ENCODE peak calls at places on chromosomes 1 and 21, in seven cellular contexts. One of them, this sample, is unnamed.

GRCh38 chr1:198054510-198054909 is 102.3 kb upstream of the NEK7 start:
- DNase-seq in IMR-90: no peak
- DNase-seq in H9: no peak
- DNase-seq in mesendoderm: no peak
- DNase-seq in H1: no peak
- DNase-seq in neuronal stem cell: no peak
- DNase-seq in mesenchymal stem cell: no peak
- DNase-seq in this sample: no peak

GRCh38 chr1:197731449-197731848 is 43.8 kb downstream of the DENND1B start:
- DNase-seq in IMR-90: no peak
- DNase-seq in H9: no peak
- DNase-seq in mesendoderm: no peak
- DNase-seq in H1: no peak
- DNase-seq in neuronal stem cell: no peak
- DNase-seq in mesenchymal stem cell: no peak
- DNase-seq in this sample: peak; percentile 48

GRCh38 chr1:110347182-110347893 is 8.2 kb downstream of the RBM15 start:
- DNase-seq in IMR-90: no peak
- DNase-seq in H9: no peak
- DNase-seq in mesendoderm: peak; percentile 44
- DNase-seq in H1: no peak
- DNase-seq in neuronal stem cell: no peak
- DNase-seq in mesenchymal stem cell: no peak
- DNase-seq in this sample: peak; percentile 8

GRCh38 chr1:236795757-236796719 is 946 bp downstream of the MTR start:
- DNase-seq in IMR-90: peak; percentile 62
- DNase-seq in H9: no peak
- DNase-seq in mesendoderm: peak; percentile 18
- DNase-seq in H1: no peak
- DNase-seq in neuronal stem cell: no peak
- DNase-seq in mesenchymal stem cell: peak; percentile 71
- DNase-seq in this sample: peak; percentile 73

GRCh38 chr1:168439451-168440375 is 104.1 kb downstream of the XCL2 start:
- DNase-seq in IMR-90: peak; percentile 84
- DNase-seq in H9: peak; percentile 87
- DNase-seq in mesendoderm: peak; percentile 93
- DNase-seq in H1: peak; percentile 61
- DNase-seq in neuronal stem cell: peak; percentile 79
- DNase-seq in mesenchymal stem cell: peak; percentile 84
- DNase-seq in this sample: peak; percentile 64

GRCh38 chr1:95232646-95233320 is 1.2 kb upstream of the RWDD3 start:
- DNase-seq in IMR-90: peak; percentile 61
- DNase-seq in H9: no peak
- DNase-seq in mesendoderm: peak; percentile 16
- DNase-seq in H1: no peak
- DNase-seq in neuronal stem cell: no peak
- DNase-seq in mesenchymal stem cell: no peak
- DNase-seq in this sample: no peak

GRCh38 chr1:1264868-1265272 is 8.8 kb downstream of the UBE2J2 start:
- DNase-seq in IMR-90: peak; percentile 100
- DNase-seq in H9: peak; percentile 70
- DNase-seq in mesendoderm: peak; percentile 65
- DNase-seq in H1: no peak
- DNase-seq in neuronal stem cell: no peak
- DNase-seq in mesenchymal stem cell: peak; percentile 100
- DNase-seq in this sample: peak; percentile 61

GRCh38 chr1:184992271-184992670 is 18.0 kb upstream of the NIBAN1 start:
- DNase-seq in IMR-90: no peak
- DNase-seq in H9: no peak
- DNase-seq in mesendoderm: no peak
- DNase-seq in H1: no peak
- DNase-seq in neuronal stem cell: no peak
- DNase-seq in mesenchymal stem cell: no peak
- DNase-seq in this sample: no peak

GRCh38 chr1:63773815-63774616 is at the start of gene ROR1:
- DNase-seq in IMR-90: peak; percentile 76
- DNase-seq in H9: peak; percentile 93
- DNase-seq in mesendoderm: peak; percentile 94
- DNase-seq in H1: peak; percentile 60
- DNase-seq in neuronal stem cell: peak; percentile 85
- DNase-seq in mesenchymal stem cell: peak; percentile 90
- DNase-seq in this sample: peak; percentile 77

GRCh38 chr21:42918291-42918690 is 7.1 kb downstream of the ERVH48-1 start:
- DNase-seq in IMR-90: no peak
- DNase-seq in H9: no peak
- DNase-seq in mesendoderm: no peak
- DNase-seq in H1: no peak
- DNase-seq in neuronal stem cell: no peak
- DNase-seq in mesenchymal stem cell: no peak
- DNase-seq in this sample: no peak
- H3K4ac ChIP-seq in IMR-90: no peak overlapping the region
- H3K4ac ChIP-seq in H9: no peak overlapping the region
- H3K4ac ChIP-seq in mesendoderm: no peak overlapping the region
- H3K4ac ChIP-seq in H1: no peak overlapping the region
- H3K4ac ChIP-seq in neuronal stem cell: no peak overlapping the region
- H3K4ac ChIP-seq in mesenchymal stem cell: no peak overlapping the region
- H3K4ac ChIP-seq in this sample: no peak overlapping the region

GRCh38 chr1:84603223-84603622 is 29.0 kb upstream of the CTBS start:
- DNase-seq in IMR-90: peak; percentile 68
- DNase-seq in H9: no peak
- DNase-seq in mesendoderm: peak; percentile 83
- DNase-seq in H1: no peak
- DNase-seq in neuronal stem cell: no peak
- DNase-seq in mesenchymal stem cell: no peak
- DNase-seq in this sample: no peak

GRCh38 chr1:84603941-84604830 is 29.9 kb upstream of the CTBS start:
- DNase-seq in IMR-90: peak; percentile 81
- DNase-seq in H9: peak; percentile 69
- DNase-seq in mesendoderm: peak; percentile 59
- DNase-seq in H1: peak; percentile 49
- DNase-seq in neuronal stem cell: no peak
- DNase-seq in mesenchymal stem cell: peak; percentile 77
- DNase-seq in this sample: peak; percentile 66

GRCh38 chr1:84600796-84601195 is 26.6 kb upstream of the CTBS start:
- DNase-seq in IMR-90: no peak
- DNase-seq in H9: no peak
- DNase-seq in mesendoderm: no peak
- DNase-seq in H1: no peak
- DNase-seq in neuronal stem cell: no peak
- DNase-seq in mesenchymal stem cell: no peak
- DNase-seq in this sample: no peak

GRCh38 chr1:84606977-84607376 is 32.7 kb upstream of the CTBS start:
- DNase-seq in IMR-90: no peak
- DNase-seq in H9: no peak
- DNase-seq in mesendoderm: no peak
- DNase-seq in H1: no peak
- DNase-seq in neuronal stem cell: no peak
- DNase-seq in mesenchymal stem cell: no peak
- DNase-seq in this sample: no peak

GRCh38 chr1:84605157-84605556 is 30.9 kb upstream of the CTBS start:
- DNase-seq in IMR-90: no peak
- DNase-seq in H9: no peak
- DNase-seq in mesendoderm: no peak
- DNase-seq in H1: no peak
- DNase-seq in neuronal stem cell: no peak
- DNase-seq in mesenchymal stem cell: no peak
- DNase-seq in this sample: no peak
- H3K4ac ChIP-seq in IMR-90: no peak overlapping the region
- H3K4ac ChIP-seq in H9: no peak overlapping the region
- H3K4ac ChIP-seq in mesendoderm: no peak overlapping the region
- H3K4ac ChIP-seq in H1: no peak overlapping the region
- H3K4ac ChIP-seq in neuronal stem cell: no peak overlapping the region
- H3K4ac ChIP-seq in mesenchymal stem cell: no peak overlapping the region
- H3K4ac ChIP-seq in this sample: no peak overlapping the region

GRCh38 chr1:207306603-207307002 is 14.9 kb upstream of the CD55 start:
- DNase-seq in IMR-90: no peak
- DNase-seq in H9: peak; percentile 28
- DNase-seq in mesendoderm: no peak
- DNase-seq in H1: no peak
- DNase-seq in neuronal stem cell: no peak
- DNase-seq in mesenchymal stem cell: no peak
- DNase-seq in this sample: no peak
- H3K4ac ChIP-seq in IMR-90: no peak overlapping the region
- H3K4ac ChIP-seq in H9: no peak overlapping the region
- H3K4ac ChIP-seq in mesendoderm: no peak overlapping the region
- H3K4ac ChIP-seq in H1: no peak overlapping the region
- H3K4ac ChIP-seq in neuronal stem cell: no peak overlapping the region
- H3K4ac ChIP-seq in mesenchymal stem cell: no peak overlapping the region
- H3K4ac ChIP-seq in this sample: no peak overlapping the region

DNA sequence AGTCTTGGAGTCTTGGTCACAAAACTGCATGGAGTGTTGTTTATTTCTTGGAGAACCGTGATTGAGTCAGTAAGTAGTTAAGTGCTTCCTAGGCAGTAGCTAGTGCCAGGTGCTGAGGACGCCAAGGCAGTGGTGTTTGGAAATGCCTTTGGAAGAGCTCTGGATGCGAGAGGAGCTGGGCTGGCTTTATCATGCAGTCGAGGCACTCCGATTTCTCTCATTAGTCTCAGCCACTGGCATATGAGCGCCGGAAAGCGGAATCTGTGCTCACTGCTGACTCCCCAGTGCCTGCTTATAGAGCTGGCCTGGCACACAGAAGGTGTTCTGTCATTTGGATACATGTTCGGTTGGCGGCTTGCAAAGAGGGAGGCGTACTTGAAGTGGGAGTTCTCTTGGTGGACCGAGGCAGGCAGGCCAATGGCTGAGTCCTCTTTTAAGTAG is 3.6 kb downstream of the TENT5C start:
- DNase-seq in IMR-90: peak; percentile 41
- DNase-seq in H9: no peak
- DNase-seq in mesendoderm: no peak
- DNase-seq in H1: no peak
- DNase-seq in neuronal stem cell: no peak
- DNase-seq in mesenchymal stem cell: peak; percentile 51
- DNase-seq in this sample: no peak
- H3K4ac ChIP-seq in IMR-90: no peak overlapping the region
- H3K4ac ChIP-seq in H9: no peak overlapping the region
- H3K4ac ChIP-seq in mesendoderm: no peak overlapping the region
- H3K4ac ChIP-seq in H1: no peak overlapping the region
- H3K4ac ChIP-seq in neuronal stem cell: no peak overlapping the region
- H3K4ac ChIP-seq in mesenchymal stem cell: no peak overlapping the region
- H3K4ac ChIP-seq in this sample: no peak overlapping the region

GRCh38 chr1:25571522-25571970 is 28.1 kb downstream of the LDLRAP1 start:
- DNase-seq in IMR-90: no peak
- DNase-seq in H9: no peak
- DNase-seq in mesendoderm: no peak
- DNase-seq in H1: no peak
- DNase-seq in neuronal stem cell: no peak
- DNase-seq in mesenchymal stem cell: no peak
- DNase-seq in this sample: no peak
- H3K4ac ChIP-seq in IMR-90: no peak overlapping the region
- H3K4ac ChIP-seq in H9: no peak overlapping the region
- H3K4ac ChIP-seq in mesendoderm: no peak overlapping the region
- H3K4ac ChIP-seq in H1: no peak overlapping the region
- H3K4ac ChIP-seq in neuronal stem cell: no peak overlapping the region
- H3K4ac ChIP-seq in mesenchymal stem cell: no peak overlapping the region
- H3K4ac ChIP-seq in this sample: no peak overlapping the region

GRCh38 chr1:108188801-108189200 is 11.3 kb downstream of the SLC25A24 start:
- DNase-seq in IMR-90: no peak
- DNase-seq in H9: no peak
- DNase-seq in mesendoderm: no peak
- DNase-seq in H1: no peak
- DNase-seq in neuronal stem cell: no peak
- DNase-seq in mesenchymal stem cell: no peak
- DNase-seq in this sample: no peak
- H3K4ac ChIP-seq in IMR-90: no peak overlapping the region
- H3K4ac ChIP-seq in H9: no peak overlapping the region
- H3K4ac ChIP-seq in mesendoderm: no peak overlapping the region
- H3K4ac ChIP-seq in H1: no peak overlapping the region
- H3K4ac ChIP-seq in neuronal stem cell: no peak overlapping the region
- H3K4ac ChIP-seq in mesenchymal stem cell: no peak overlapping the region
- H3K4ac ChIP-seq in this sample: peak overlapping the region; percentile 46

DNA sequence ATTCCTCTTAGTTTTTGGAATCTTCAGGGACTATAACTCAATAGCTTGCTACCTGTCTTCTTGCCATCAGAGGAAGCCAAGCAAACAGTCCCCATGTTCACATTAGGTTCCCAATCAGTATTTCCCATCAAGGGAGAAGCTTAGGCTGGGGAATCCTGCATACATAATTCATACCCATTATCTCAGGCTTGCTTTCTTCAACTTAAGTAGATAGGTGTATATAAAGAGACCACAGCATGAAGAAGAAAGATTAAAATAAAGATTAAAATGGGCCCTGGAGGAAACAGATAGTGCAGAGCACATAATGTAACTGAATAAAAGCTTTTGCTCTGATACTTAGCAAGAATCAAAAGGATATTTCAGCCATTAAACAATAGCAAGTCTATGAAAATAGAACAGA is 29.0 kb upstream of the KCNK1 start:
- DNase-seq in IMR-90: no peak
- DNase-seq in H9: no peak
- DNase-seq in mesendoderm: no peak
- DNase-seq in H1: no peak
- DNase-seq in neuronal stem cell: no peak
- DNase-seq in mesenchymal stem cell: no peak
- DNase-seq in this sample: no peak
- H3K4ac ChIP-seq in IMR-90: no peak overlapping the region
- H3K4ac ChIP-seq in H9: no peak overlapping the region
- H3K4ac ChIP-seq in mesendoderm: no peak overlapping the region
- H3K4ac ChIP-seq in H1: no peak overlapping the region
- H3K4ac ChIP-seq in neuronal stem cell: no peak overlapping the region
- H3K4ac ChIP-seq in mesenchymal stem cell: no peak overlapping the region
- H3K4ac ChIP-seq in this sample: no peak overlapping the region

GRCh38 chr1:160740133-160740688 is 1.2 kb downstream of the SLAMF7 start:
- DNase-seq in IMR-90: no peak
- DNase-seq in H9: no peak
- DNase-seq in mesendoderm: no peak
- DNase-seq in H1: no peak
- DNase-seq in neuronal stem cell: no peak
- DNase-seq in mesenchymal stem cell: no peak
- DNase-seq in this sample: no peak

GRCh38 chr1:160741597-160742348 is 2.7 kb downstream of the SLAMF7 start:
- DNase-seq in IMR-90: no peak
- DNase-seq in H9: no peak
- DNase-seq in mesendoderm: peak; percentile 85
- DNase-seq in H1: no peak
- DNase-seq in neuronal stem cell: no peak
- DNase-seq in mesenchymal stem cell: no peak
- DNase-seq in this sample: no peak

GRCh38 chr1:160739098-160739511 is at the start of gene SLAMF7:
- DNase-seq in IMR-90: no peak
- DNase-seq in H9: no peak
- DNase-seq in mesendoderm: no peak
- DNase-seq in H1: no peak
- DNase-seq in neuronal stem cell: no peak
- DNase-seq in mesenchymal stem cell: no peak
- DNase-seq in this sample: peak; percentile 36

GRCh38 chr1:160742428-160743127 is 3.5 kb downstream of the SLAMF7 start:
- DNase-seq in IMR-90: no peak
- DNase-seq in H9: no peak
- DNase-seq in mesendoderm: no peak
- DNase-seq in H1: no peak
- DNase-seq in neuronal stem cell: no peak
- DNase-seq in mesenchymal stem cell: no peak
- DNase-seq in this sample: no peak

GRCh38 chr1:160741092-160741501 is 2.0 kb downstream of the SLAMF7 start:
- DNase-seq in IMR-90: no peak
- DNase-seq in H9: no peak
- DNase-seq in mesendoderm: no peak
- DNase-seq in H1: no peak
- DNase-seq in neuronal stem cell: no peak
- DNase-seq in mesenchymal stem cell: no peak
- DNase-seq in this sample: no peak
- H3K4ac ChIP-seq in IMR-90: no peak overlapping the region
- H3K4ac ChIP-seq in H9: no peak overlapping the region
- H3K4ac ChIP-seq in mesendoderm: no peak overlapping the region
- H3K4ac ChIP-seq in H1: no peak overlapping the region
- H3K4ac ChIP-seq in neuronal stem cell: no peak overlapping the region
- H3K4ac ChIP-seq in mesenchymal stem cell: no peak overlapping the region
- H3K4ac ChIP-seq in this sample: no peak overlapping the region

GRCh38 chr1:98981917-98982513 is 22.6 kb downstream of the PLPPR5 start:
- DNase-seq in IMR-90: peak; percentile 62
- DNase-seq in H9: no peak
- DNase-seq in mesendoderm: no peak
- DNase-seq in H1: no peak
- DNase-seq in neuronal stem cell: no peak
- DNase-seq in mesenchymal stem cell: peak; percentile 31
- DNase-seq in this sample: no peak
- H3K4ac ChIP-seq in IMR-90: no peak overlapping the region
- H3K4ac ChIP-seq in H9: no peak overlapping the region
- H3K4ac ChIP-seq in mesendoderm: no peak overlapping the region
- H3K4ac ChIP-seq in H1: no peak overlapping the region
- H3K4ac ChIP-seq in neuronal stem cell: no peak overlapping the region
- H3K4ac ChIP-seq in mesenchymal stem cell: no peak overlapping the region
- H3K4ac ChIP-seq in this sample: no peak overlapping the region